ENCODE peak calls at places on chromosome 13, in ten cellular contexts. One of them, this sample, is unnamed.

GRCh38 chr13:94248454-94249233 is 230.8 kb downstream of the DCT start:
- DNase-seq in Panc1: no peak
- DNase-seq in stomach: no peak
- DNase-seq in nephron progenitor cell: no peak
- DNase-seq in mucosa of descending colon: no peak
- DNase-seq in astrocyte of the spinal cord: peak
- DNase-seq in AG10803: no peak
- DNase-seq in colonic mucosa: no peak
- DNase-seq in GM06990: no peak
- DNase-seq in neural crest cell: no peak
- DNase-seq in this sample: no peak

GRCh38 chr13:27789495-27790303 is 2.6 kb upstream of the GSX1 start:
- DNase-seq in Panc1: no peak
- DNase-seq in mucosa of descending colon: no peak
- DNase-seq in neural crest cell: peak
- DNase-seq in AG10803: no peak
- DNase-seq in GM06990: no peak
- DNase-seq in nephron progenitor cell: peak
- DNase-seq in stomach: no peak
- DNase-seq in astrocyte of the spinal cord: no peak
- DNase-seq in colonic mucosa: no peak
- DNase-seq in this sample: peak

GRCh38 chr13:41250993-41251392 is 12.4 kb downstream of the MTRF1 start:
- DNase-seq in mucosa of descending colon: no peak
- DNase-seq in nephron progenitor cell: no peak
- DNase-seq in stomach: no peak
- DNase-seq in colonic mucosa: no peak
- DNase-seq in AG10803: no peak
- DNase-seq in astrocyte of the spinal cord: no peak
- DNase-seq in neural crest cell: no peak
- DNase-seq in GM06990: no peak
- DNase-seq in Panc1: no peak
- DNase-seq in this sample: no peak

GRCh38 chr13:47858678-47859050 is 142.4 kb downstream of the SUCLA2 start:
- DNase-seq in GM06990: no peak
- DNase-seq in Panc1: no peak
- DNase-seq in nephron progenitor cell: no peak
- DNase-seq in mucosa of descending colon: no peak
- DNase-seq in AG10803: peak
- DNase-seq in colonic mucosa: no peak
- DNase-seq in stomach: no peak
- DNase-seq in astrocyte of the spinal cord: peak
- DNase-seq in neural crest cell: no peak
- DNase-seq in this sample: no peak

GRCh38 chr13:97387487-97388353 is 46.2 kb upstream of the RAP2A start:
- DNase-seq in mucosa of descending colon: no peak
- DNase-seq in Panc1: no peak
- DNase-seq in astrocyte of the spinal cord: no peak
- DNase-seq in nephron progenitor cell: no peak
- DNase-seq in colonic mucosa: no peak
- DNase-seq in stomach: no peak
- DNase-seq in GM06990: no peak
- DNase-seq in AG10803: no peak
- DNase-seq in neural crest cell: no peak
- DNase-seq in this sample: no peak

GRCh38 chr13:74136089-74136658 is 2.0 kb upstream of the KLF12 start:
- DNase-seq in neural crest cell: peak
- DNase-seq in nephron progenitor cell: peak
- DNase-seq in Panc1: no peak
- DNase-seq in GM06990: no peak
- DNase-seq in colonic mucosa: peak
- DNase-seq in AG10803: peak
- DNase-seq in mucosa of descending colon: peak
- DNase-seq in astrocyte of the spinal cord: peak
- DNase-seq in stomach: peak
- DNase-seq in this sample: peak

GRCh38 chr13:106851251-106851650 is 283.3 kb upstream of the ARGLU1 start:
- DNase-seq in Panc1: no peak
- DNase-seq in nephron progenitor cell: no peak
- DNase-seq in neural crest cell: no peak
- DNase-seq in stomach: no peak
- DNase-seq in AG10803: no peak
- DNase-seq in GM06990: no peak
- DNase-seq in colonic mucosa: no peak
- DNase-seq in astrocyte of the spinal cord: peak
- DNase-seq in mucosa of descending colon: no peak
- DNase-seq in this sample: no peak

GRCh38 chr13:113907637-113908617 is 44.1 kb upstream of the GAS6 start:
- DNase-seq in stomach: peak
- DNase-seq in nephron progenitor cell: peak
- DNase-seq in mucosa of descending colon: no peak
- DNase-seq in colonic mucosa: peak
- DNase-seq in astrocyte of the spinal cord: peak
- DNase-seq in Panc1: no peak
- DNase-seq in GM06990: no peak
- DNase-seq in neural crest cell: no peak
- DNase-seq in AG10803: peak
- DNase-seq in this sample: no peak

GRCh38 chr13:48862572-48862971 is 113.1 kb upstream of the FNDC3A start:
- DNase-seq in nephron progenitor cell: no peak
- DNase-seq in Panc1: no peak
- DNase-seq in neural crest cell: no peak
- DNase-seq in AG10803: no peak
- DNase-seq in stomach: no peak
- DNase-seq in astrocyte of the spinal cord: no peak
- DNase-seq in colonic mucosa: no peak
- DNase-seq in mucosa of descending colon: no peak
- DNase-seq in GM06990: no peak
- DNase-seq in this sample: no peak

GRCh38 chr13:34035178-34035577 is 217.2 kb downstream of the RFC3 start:
- DNase-seq in GM06990: no peak
- DNase-seq in stomach: no peak
- DNase-seq in Panc1: no peak
- DNase-seq in colonic mucosa: no peak
- DNase-seq in nephron progenitor cell: no peak
- DNase-seq in neural crest cell: no peak
- DNase-seq in AG10803: no peak
- DNase-seq in mucosa of descending colon: no peak
- DNase-seq in astrocyte of the spinal cord: no peak
- DNase-seq in this sample: no peak

GRCh38 chr13:96898855-96899254 is 95.4 kb downstream of the OXGR1 start:
- DNase-seq in GM06990: no peak
- DNase-seq in colonic mucosa: no peak
- DNase-seq in neural crest cell: no peak
- DNase-seq in astrocyte of the spinal cord: no peak
- DNase-seq in Panc1: no peak
- DNase-seq in nephron progenitor cell: no peak
- DNase-seq in AG10803: peak
- DNase-seq in mucosa of descending colon: no peak
- DNase-seq in stomach: no peak
- DNase-seq in this sample: no peak

GRCh38 chr13:101942038-101942437 is 459.8 kb downstream of the FGF14 start:
- DNase-seq in stomach: no peak
- DNase-seq in neural crest cell: peak
- DNase-seq in mucosa of descending colon: no peak
- DNase-seq in AG10803: peak
- DNase-seq in astrocyte of the spinal cord: peak
- DNase-seq in nephron progenitor cell: peak
- DNase-seq in colonic mucosa: peak
- DNase-seq in GM06990: no peak
- DNase-seq in Panc1: peak
- DNase-seq in this sample: no peak

GRCh38 chr13:19519049-19519448 is 42.3 kb downstream of the TPTE2 start:
- DNase-seq in mucosa of descending colon: no peak
- DNase-seq in nephron progenitor cell: no peak
- DNase-seq in AG10803: no peak
- DNase-seq in neural crest cell: no peak
- DNase-seq in Panc1: no peak
- DNase-seq in GM06990: no peak
- DNase-seq in stomach: no peak
- DNase-seq in astrocyte of the spinal cord: no peak
- DNase-seq in colonic mucosa: no peak
- DNase-seq in this sample: no peak

GRCh38 chr13:62171697-62172096 is 756.0 kb upstream of the PCDH20 start:
- DNase-seq in mucosa of descending colon: no peak
- DNase-seq in AG10803: no peak
- DNase-seq in astrocyte of the spinal cord: no peak
- DNase-seq in stomach: no peak
- DNase-seq in neural crest cell: no peak
- DNase-seq in nephron progenitor cell: no peak
- DNase-seq in colonic mucosa: no peak
- DNase-seq in GM06990: no peak
- DNase-seq in Panc1: no peak
- DNase-seq in this sample: no peak

GRCh38 chr13:24074687-24075086 is 85.8 kb upstream of the SPATA13 start:
- DNase-seq in astrocyte of the spinal cord: no peak
- DNase-seq in colonic mucosa: peak
- DNase-seq in nephron progenitor cell: no peak
- DNase-seq in AG10803: no peak
- DNase-seq in stomach: peak
- DNase-seq in GM06990: no peak
- DNase-seq in neural crest cell: no peak
- DNase-seq in mucosa of descending colon: no peak
- DNase-seq in Panc1: no peak
- DNase-seq in this sample: no peak

DNA sequence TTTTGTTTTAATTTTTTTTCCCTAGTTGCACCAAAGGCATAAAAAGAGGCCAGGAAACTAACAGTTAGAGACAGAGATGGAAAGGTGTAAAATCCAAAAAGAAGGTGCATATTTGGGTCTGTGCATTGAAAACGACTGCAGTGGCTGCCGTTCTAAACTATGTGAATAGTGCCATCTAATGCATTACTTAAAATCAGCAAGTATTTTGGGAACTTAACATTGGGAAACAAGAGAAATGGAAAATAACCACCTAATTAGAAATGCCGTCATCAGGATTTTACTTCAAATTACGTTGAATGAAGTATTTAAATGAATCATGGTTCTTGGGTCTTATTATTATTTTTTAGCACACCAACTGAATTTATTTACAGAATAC is 189.5 kb upstream of the MIR17HG start:
- DNase-seq in GM06990: no peak
- DNase-seq in astrocyte of the spinal cord: no peak
- DNase-seq in Panc1: no peak
- DNase-seq in stomach: no peak
- DNase-seq in AG10803: no peak
- DNase-seq in mucosa of descending colon: no peak
- DNase-seq in nephron progenitor cell: no peak
- DNase-seq in colonic mucosa: no peak
- DNase-seq in neural crest cell: no peak
- DNase-seq in this sample: no peak
- TF ChIP-seq CTCF in GM06990: no peak
- TF ChIP-seq CTCF in astrocyte of the spinal cord: peak
- TF ChIP-seq CTCF in Panc1: no peak
- TF ChIP-seq CTCF in stomach: no peak
- TF ChIP-seq CTCF in AG10803: no peak
- TF ChIP-seq CTCF in mucosa of descending colon: no peak
- TF ChIP-seq CTCF in nephron progenitor cell: no peak
- TF ChIP-seq CTCF in colonic mucosa: no peak
- TF ChIP-seq CTCF in neural crest cell: peak
- TF ChIP-seq CTCF in this sample: no peak

DNA sequence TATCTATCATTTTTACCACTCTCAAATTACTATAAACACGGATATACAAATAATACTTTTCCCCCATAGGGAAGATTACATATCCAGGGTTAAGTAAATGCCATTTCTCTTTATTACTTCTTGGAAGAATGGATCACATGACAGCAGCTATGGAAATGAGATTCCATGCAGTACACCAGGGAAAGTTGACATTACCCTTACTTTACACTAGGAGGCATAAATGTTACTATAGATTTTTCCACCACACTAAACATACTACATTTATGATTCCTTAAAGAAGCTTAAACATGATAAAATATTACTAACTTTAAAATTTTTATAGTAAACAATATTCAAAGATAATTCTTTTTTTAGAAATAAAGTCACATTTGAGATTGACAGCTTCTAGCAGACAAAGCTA is 611.4 kb downstream of the PCDH9 start:
- DNase-seq in neural crest cell: no peak
- DNase-seq in AG10803: peak
- DNase-seq in Panc1: no peak
- DNase-seq in mucosa of descending colon: no peak
- DNase-seq in nephron progenitor cell: no peak
- DNase-seq in astrocyte of the spinal cord: peak
- DNase-seq in stomach: no peak
- DNase-seq in colonic mucosa: no peak
- DNase-seq in GM06990: no peak
- DNase-seq in this sample: peak
- TF ChIP-seq CTCF in neural crest cell: peak
- TF ChIP-seq CTCF in AG10803: peak
- TF ChIP-seq CTCF in Panc1: peak
- TF ChIP-seq CTCF in mucosa of descending colon: no peak
- TF ChIP-seq CTCF in nephron progenitor cell: peak
- TF ChIP-seq CTCF in astrocyte of the spinal cord: peak
- TF ChIP-seq CTCF in stomach: no peak
- TF ChIP-seq CTCF in colonic mucosa: peak
- TF ChIP-seq CTCF in GM06990: no peak
- TF ChIP-seq CTCF in this sample: no peak

GRCh38 chr13:87255394-87255793 is 415.8 kb upstream of the SLITRK5 start:
- DNase-seq in mucosa of descending colon: no peak
- DNase-seq in colonic mucosa: no peak
- DNase-seq in Panc1: no peak
- DNase-seq in astrocyte of the spinal cord: no peak
- DNase-seq in AG10803: no peak
- DNase-seq in neural crest cell: no peak
- DNase-seq in GM06990: no peak
- DNase-seq in stomach: no peak
- DNase-seq in nephron progenitor cell: no peak
- DNase-seq in this sample: no peak

GRCh38 chr13:87259479-87260083 is 411.6 kb upstream of the SLITRK5 start:
- DNase-seq in Panc1: no peak
- DNase-seq in nephron progenitor cell: peak
- DNase-seq in AG10803: no peak
- DNase-seq in neural crest cell: peak
- DNase-seq in mucosa of descending colon: no peak
- DNase-seq in stomach: no peak
- DNase-seq in colonic mucosa: no peak
- DNase-seq in astrocyte of the spinal cord: no peak
- DNase-seq in GM06990: no peak
- DNase-seq in this sample: no peak
- TF ChIP-seq CTCF in Panc1: peak
- TF ChIP-seq CTCF in nephron progenitor cell: peak
- TF ChIP-seq CTCF in AG10803: peak
- TF ChIP-seq CTCF in neural crest cell: peak
- TF ChIP-seq CTCF in mucosa of descending colon: no peak
- TF ChIP-seq CTCF in stomach: no peak
- TF ChIP-seq CTCF in colonic mucosa: no peak
- TF ChIP-seq CTCF in astrocyte of the spinal cord: peak
- TF ChIP-seq CTCF in GM06990: no peak
- TF ChIP-seq CTCF in this sample: no peak

DNA sequence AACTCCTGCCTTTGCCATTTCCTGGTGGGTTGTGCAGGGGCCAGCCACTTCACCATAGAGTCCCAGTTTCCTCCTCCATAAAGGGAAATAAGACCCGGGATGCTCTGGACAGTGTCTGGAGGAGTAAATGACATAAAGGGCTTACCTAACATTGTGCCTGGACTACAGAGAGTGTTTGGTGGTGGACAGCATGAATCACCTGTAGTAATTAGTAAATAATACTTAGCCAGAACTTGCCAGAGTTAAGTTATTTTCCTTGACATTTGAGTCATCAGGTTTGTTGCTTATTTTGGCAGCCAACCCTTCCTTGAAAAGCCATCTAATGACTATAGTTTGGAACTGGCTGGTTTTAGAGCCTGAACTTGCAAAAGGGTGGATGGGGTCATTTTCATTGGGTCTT is 159.2 kb downstream of the SLC7A1 start:
- DNase-seq in Panc1: no peak
- DNase-seq in nephron progenitor cell: no peak
- DNase-seq in mucosa of descending colon: no peak
- DNase-seq in GM06990: no peak
- DNase-seq in neural crest cell: no peak
- DNase-seq in stomach: no peak
- DNase-seq in AG10803: peak
- DNase-seq in colonic mucosa: no peak
- DNase-seq in astrocyte of the spinal cord: peak
- DNase-seq in this sample: no peak
- TF ChIP-seq CTCF in Panc1: no peak
- TF ChIP-seq CTCF in nephron progenitor cell: no peak
- TF ChIP-seq CTCF in mucosa of descending colon: no peak
- TF ChIP-seq CTCF in GM06990: no peak
- TF ChIP-seq CTCF in neural crest cell: no peak
- TF ChIP-seq CTCF in stomach: no peak
- TF ChIP-seq CTCF in AG10803: no peak
- TF ChIP-seq CTCF in colonic mucosa: no peak
- TF ChIP-seq CTCF in astrocyte of the spinal cord: no peak
- TF ChIP-seq CTCF in this sample: no peak

This sample was measured in GM20000.